ENCODE peak calls at places on chromosomes 16 and 17, in four cellular contexts. X is cardiac muscle cell, F is body of pancreas, A is astrocyte of the cerebellum. N is an unnamed sample.

GRCh38 chr17:2693561-2694380 is 17.8 kb downstream of the CLUH start:
- DNase-seq in X (no peak), F (peak), A (no peak), N (no peak)

GRCh38 chr16:82631701-82632685 is 5.2 kb downstream of the CDH13 start:
- DNase-seq in X (no peak), F (no peak), A (no peak), N (peak)

GRCh38 chr16:67538666-67539101 is 10.1 kb downstream of the RIPOR1 start:
- DNase-seq in X (peak), F (no peak), A (no peak), N (no peak)

GRCh38 chr17:29383687-29384086 is 6.5 kb upstream of the TAOK1 start:
- DNase-seq in X (no peak), F (no peak), A (no peak), N (no peak)

GRCh38 chr17:19249681-19250080 is 12.5 kb downstream of the EPN2 start:
- DNase-seq in X (peak), F (no peak), A (peak), N (no peak)

GRCh38 chr16:66250686-66251405 is 115.6 kb upstream of the CDH5 start:
- DNase-seq in X (peak), F (no peak), A (no peak), N (peak)

GRCh38 chr16:71387045-71387871 is 28.7 kb downstream of the CALB2 start:
- DNase-seq in X (no peak), F (no peak), A (no peak), N (no peak)

GRCh38 chr17:32701860-32702259 is 175.1 kb downstream of the MYO1D start:
- DNase-seq in X (no peak), F (no peak), A (no peak), N (no peak)

GRCh38 chr17:31691251-31691905 is 167.7 kb downstream of the COPRS start:
- DNase-seq in X (no peak), F (no peak), A (no peak), N (no peak)

GRCh38 chr16:23949630-23950290 is 114.0 kb downstream of the PRKCB start:
- DNase-seq in X (no peak), F (no peak), A (no peak), N (no peak)

GRCh38 chr17:17837380-17837821 is 615 bp upstream of the SREBF1 start:
- DNase-seq in X (peak), F (no peak), A (no peak), N (peak)

GRCh38 chr16:72850863-72851262 is 197.1 kb downstream of the ZFHX3 start:
- DNase-seq in X (peak), F (no peak), A (no peak), N (no peak)

GRCh38 chr17:45296003-45296832 is 20.6 kb downstream of the MAP3K14 start:
- DNase-seq in X (peak), F (no peak), A (no peak), N (peak)

GRCh38 chr16:47726031-47726675 is 265.0 kb downstream of the PHKB start:
- DNase-seq in X (peak), F (no peak), A (no peak), N (peak)

GRCh38 chr16:12081048-12081404 is 104.5 kb downstream of the SNX29 start:
- DNase-seq in X (no peak), F (no peak), A (no peak), N (no peak)

GRCh38 chr16:89383095-89384003 is 107.0 kb downstream of the ANKRD11 start:
- DNase-seq in X (peak), F (peak), A (no peak), N (peak)

GRCh38 chr17:72008236-72008874 is 112.5 kb upstream of the SOX9 start:
- DNase-seq in X (peak), F (no peak), A (no peak), N (peak)

GRCh38 chr17:79791354-79792123 is 5.3 kb downstream of the CBX8 start:
- DNase-seq in X (no peak), F (no peak), A (no peak), N (no peak)

GRCh38 chr17:60926466-60927183 is 249.0 kb downstream of the BCAS3 start:
- DNase-seq in X (no peak), F (no peak), A (no peak), N (peak)

GRCh38 chr16:50464325-50465290 is 83.6 kb upstream of the NKD1 start:
- DNase-seq in X (no peak), F (no peak), A (no peak), N (no peak)
- TF ChIP-seq CTCF in X (no peak), F (no peak), A (peak), N (peak)

GRCh38 chr16:85093705-85094104 is 18.6 kb downstream of the CIBAR2 start:
- DNase-seq in X (no peak), F (no peak), A (no peak), N (no peak)
- TF ChIP-seq CTCF in X (no peak), F (no peak), A (no peak), N (no peak)

GRCh38 chr16:75329933-75330332 is 78.5 kb upstream of the BCAR1 start:
- DNase-seq in X (no peak), F (no peak), A (no peak), N (no peak)
- TF ChIP-seq CTCF in X (no peak), F (no peak), A (no peak), N (no peak)

GRCh38 chr17:73340093-73340596 is 28.3 kb upstream of the CDC42EP4 start:
- DNase-seq in X (peak), F (no peak), A (peak), N (peak)
- TF ChIP-seq CTCF in X (peak), F (peak), A (peak), N (peak)

GRCh38 chr16:57668259-57668563 is at the start of gene ADGRG3:
- DNase-seq in X (no peak), F (no peak), A (no peak), N (no peak)

GRCh38 chr16:57668630-57669475 is 747 bp downstream of the ADGRG3 start:
- DNase-seq in X (no peak), F (no peak), A (no peak), N (no peak)

GRCh38 chr16:57666353-57667068 is 1.6 kb upstream of the ADGRG3 start:
- DNase-seq in X (no peak), F (no peak), A (no peak), N (no peak)

GRCh38 chr16:57667069-57667525 is 1.0 kb upstream of the ADGRG3 start:
- DNase-seq in X (no peak), F (no peak), A (no peak), N (no peak)

DNA sequence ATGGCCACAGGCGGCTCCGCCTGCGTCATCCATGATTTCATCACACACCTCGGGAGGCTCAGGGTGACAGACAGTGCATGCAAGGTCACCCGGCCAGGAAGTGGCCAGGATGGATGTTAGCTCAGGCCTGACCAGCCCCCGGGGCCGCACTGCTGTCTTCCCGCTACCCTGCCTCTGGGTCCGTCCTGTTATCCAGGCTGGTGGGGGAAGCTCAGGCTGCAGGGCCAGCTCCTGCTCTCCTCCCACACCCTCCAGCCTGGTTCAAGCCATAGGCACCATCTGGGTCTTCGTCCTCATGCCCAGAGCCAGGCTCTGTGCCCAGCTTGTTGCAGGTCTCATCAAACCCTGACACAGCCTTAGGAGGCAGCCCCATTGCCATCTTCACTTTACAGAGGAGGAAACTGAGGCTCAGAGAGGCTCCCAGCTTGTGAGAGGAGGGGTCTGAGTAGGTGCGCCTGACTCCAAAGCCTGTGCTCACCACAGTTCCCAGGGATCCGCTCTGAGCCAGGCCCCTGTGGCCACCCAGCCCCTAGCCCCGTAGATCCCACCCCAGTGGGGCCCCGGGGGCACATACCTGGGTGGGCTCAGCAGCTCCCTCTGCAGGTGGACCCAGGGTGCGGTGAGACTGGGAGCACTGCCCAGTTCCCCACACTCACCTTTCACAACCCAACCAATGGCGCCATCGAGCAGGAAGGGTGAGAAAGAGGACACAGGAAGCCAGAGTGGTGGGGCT is 414 bp upstream of the ADGRG3 start:
- DNase-seq in X (peak), F (no peak), A (no peak), N (peak)
- TF ChIP-seq CTCF in X (peak), F (no peak), A (no peak), N (no peak)

GRCh38 chr16:3457434-3458252 is 14.2 kb downstream of the NAA60 start:
- DNase-seq in X (peak), F (peak), A (peak), N (peak)
- TF ChIP-seq CTCF in X (peak), F (peak), A (peak), N (peak)